ENCODE peak calls at places on chromosomes 5 and 9, in five cellular contexts. C is KG1; Z is central memory CD4-positive, alpha-beta T cell; H is naive thymus-derived CD8-positive, alpha-beta T cell; F is NCI-H524 treated with DMSO at 0.1 percent for 48 hours. G is an unnamed sample.

GRCh38 chr9:113774968-113775367 is 101.1 kb upstream of the ZNF618 start:
- DNase-seq in F (no peak), Z (no peak), H (no peak), C (no peak), G (no peak)

GRCh38 chr9:95434116-95435073 is 82.4 kb downstream of the PTCH1 start:
- DNase-seq in Z (no peak), F (no peak), H (no peak), C (no peak), G (no peak)

GRCh38 chr5:150106669-150107068 is 20.3 kb upstream of the CSF1R start:
- DNase-seq in Z (no peak), H (no peak), F (no peak), C (no peak), G (no peak)

GRCh38 chr9:123282343-123283047 is 14.1 kb upstream of the STRBP start:
- DNase-seq in Z (no peak), F (no peak), H (no peak), C (no peak), G (no peak)

GRCh38 chr5:142316681-142317080 is 8.1 kb downstream of the SPRY4 start:
- DNase-seq in F (no peak), C (no peak), H (no peak), Z (no peak), G (no peak)

GRCh38 chr9:38087934-38088925 is 19.2 kb upstream of the SHB start:
- DNase-seq in Z (peak; percentile 46), F (no peak), C (no peak), H (peak; percentile 60), G (peak; percentile 73)

GRCh38 chr5:180990086-180990888 is 1.6 kb downstream of the BTNL3 start:
- DNase-seq in F (no peak), H (no peak), C (no peak), Z (no peak), G (no peak)

GRCh38 chr9:93031629-93032431 is 26.7 kb upstream of the SUSD3 start:
- DNase-seq in Z (no peak), H (no peak), C (no peak), F (no peak), G (no peak)

GRCh38 chr9:36867672-36868471 is 166.2 kb downstream of the PAX5 start:
- DNase-seq in F (no peak), C (no peak), Z (no peak), H (no peak), G (no peak)